ENCODE peak calls at places on chromosomes 13 and 19, in eight cellular contexts. V is pancreas; R is colonic mucosa; W is right atrium auricular region; P is naive thymus-derived CD4-positive, alpha-beta T cell; H is GM12878; L is left ventricle myocardium inferior; Z is BE2C. B is an unnamed sample.

GRCh38 chr13:46571941-46572340 is 19.0 kb downstream of the LRCH1 start:
- DNase-seq in V (no peak), R (no peak), W (no peak), P (no peak), H (no peak), L (no peak), Z (no peak), B (no peak)

GRCh38 chr19:52188822-52189744 is 769 bp upstream of the PPP2R1A start:
- DNase-seq in V (peak; percentile 100), R (peak; percentile 59), W (peak; percentile 84), P (no peak), H (no peak), L (peak; percentile 83), Z (peak; percentile 71), B (no peak)

GRCh38 chr13:105773241-105773640 is 762.2 kb downstream of the EFNB2 start:
- DNase-seq in V (no peak), R (no peak), W (no peak), P (no peak), H (no peak), L (no peak), Z (no peak), B (no peak)

GRCh38 chr19:58579473-58580142 is 6.5 kb upstream of the MZF1 start:
- DNase-seq in V (no peak), R (no peak), W (no peak), P (no peak), H (no peak), L (no peak), Z (no peak), B (no peak)

GRCh38 chr13:80038371-80038770 is 302.6 kb downstream of the SPRY2 start:
- DNase-seq in V (no peak), R (no peak), W (no peak), P (no peak), H (no peak), L (no peak), Z (no peak), B (no peak)

GRCh38 chr19:48933382-48933932 is at the start of gene DHDH:
- DNase-seq in V (peak; percentile 88), R (peak; percentile 91), W (peak; percentile 68), P (peak; percentile 90), H (peak; percentile 26), L (peak; percentile 67), Z (peak; percentile 77), B (peak; percentile 92)

GRCh38 chr19:46371371-46371901 is 24.5 kb downstream of the PPP5C start:
- DNase-seq in V (no peak), R (no peak), W (no peak), P (no peak), H (no peak), L (no peak), Z (no peak), B (no peak)

GRCh38 chr19:15595069-15595468 is 19.9 kb upstream of the CYP4F8 start:
- DNase-seq in V (no peak), R (no peak), W (no peak), P (no peak), H (no peak), L (no peak), Z (no peak), B (no peak)

GRCh38 chr13:101325423-101325822 is 90.9 kb downstream of the NALCN start:
- DNase-seq in V (no peak), R (no peak), W (no peak), P (no peak), H (no peak), L (no peak), Z (no peak), B (no peak)

GRCh38 chr19:51318687-51319675 is 7.5 kb downstream of the IGLON5 start:
- DNase-seq in V (no peak), R (no peak), W (no peak), P (no peak), H (no peak), L (no peak), Z (no peak), B (no peak)

GRCh38 chr13:44380404-44381165 is 7.0 kb downstream of the SERP2 start:
- DNase-seq in V (no peak), R (no peak), W (no peak), P (no peak), H (no peak), L (no peak), Z (no peak), B (no peak)

GRCh38 chr19:12733369-12733896 is 1.1 kb downstream of the TRIR start:
- DNase-seq in V (no peak), R (peak; percentile 28), W (no peak), P (peak; percentile 43), H (no peak), L (no peak), Z (peak; percentile 51), B (peak; percentile 28)

GRCh38 chr19:10142701-10143375 is 23.1 kb upstream of the EIF3G start:
- DNase-seq in V (no peak), R (no peak), W (no peak), P (peak; percentile 77), H (no peak), L (no peak), Z (no peak), B (peak; percentile 75)

GRCh38 chr19:42246869-42247630 is 4.6 kb upstream of the GSK3A start:
- DNase-seq in V (no peak), R (no peak), W (no peak), P (no peak), H (no peak), L (no peak), Z (no peak), B (no peak)

GRCh38 chr13:22703601-22704209 is 477.1 kb upstream of the SGCG start:
- DNase-seq in V (no peak), R (no peak), W (no peak), P (no peak), H (no peak), L (no peak), Z (no peak), B (no peak)

GRCh38 chr19:52398091-52398461 is 427 bp downstream of the ZNF528 start:
- DNase-seq in V (no peak), R (peak; percentile 21), W (no peak), P (no peak), H (no peak), L (no peak), Z (peak; percentile 12), B (no peak)

GRCh38 chr13:50589139-50589538 is 254.4 kb downstream of the DLEU7 start:
- DNase-seq in V (no peak), R (no peak), W (no peak), P (no peak), H (no peak), L (no peak), Z (peak; percentile 23), B (no peak)

GRCh38 chr19:55071913-55072312 is 3.8 kb upstream of the EPS8L1 start:
- DNase-seq in V (no peak), R (no peak), W (no peak), P (no peak), H (no peak), L (no peak), Z (no peak), B (no peak)

GRCh38 chr13:114128624-114129522 is 3.5 kb downstream of the RASA3 start:
- DNase-seq in V (peak; percentile 26), R (peak; percentile 67), W (peak; percentile 91), P (peak; percentile 85), H (peak; percentile 81), L (peak; percentile 79), Z (no peak), B (peak; percentile 84)

GRCh38 chr13:114126789-114127472 is 5.5 kb downstream of the RASA3 start:
- DNase-seq in V (peak; percentile 40), R (no peak), W (no peak), P (no peak), H (no peak), L (no peak), Z (no peak), B (no peak)

GRCh38 chr13:114128348-114128623 is 4.1 kb downstream of the RASA3 start:
- DNase-seq in V (peak; percentile 37), R (no peak), W (no peak), P (no peak), H (no peak), L (no peak), Z (no peak), B (no peak)

GRCh38 chr13:114129649-114130062 is 2.8 kb downstream of the RASA3 start:
- DNase-seq in V (no peak), R (no peak), W (no peak), P (no peak), H (no peak), L (no peak), Z (no peak), B (no peak)

GRCh38 chr13:114127473-114128347 is 4.7 kb downstream of the RASA3 start:
- DNase-seq in V (peak; percentile 27), R (no peak), W (no peak), P (no peak), H (no peak), L (no peak), Z (no peak), B (no peak)
- H3K4me3 ChIP-seq in V (no peak overlapping the region), R (no peak overlapping the region), W (no peak overlapping the region), P (peak overlapping the region; percentile 90), H (no peak overlapping the region), L (peak overlapping the region; percentile 53), Z (no peak overlapping the region), B (peak overlapping the region; percentile 92)

DNA sequence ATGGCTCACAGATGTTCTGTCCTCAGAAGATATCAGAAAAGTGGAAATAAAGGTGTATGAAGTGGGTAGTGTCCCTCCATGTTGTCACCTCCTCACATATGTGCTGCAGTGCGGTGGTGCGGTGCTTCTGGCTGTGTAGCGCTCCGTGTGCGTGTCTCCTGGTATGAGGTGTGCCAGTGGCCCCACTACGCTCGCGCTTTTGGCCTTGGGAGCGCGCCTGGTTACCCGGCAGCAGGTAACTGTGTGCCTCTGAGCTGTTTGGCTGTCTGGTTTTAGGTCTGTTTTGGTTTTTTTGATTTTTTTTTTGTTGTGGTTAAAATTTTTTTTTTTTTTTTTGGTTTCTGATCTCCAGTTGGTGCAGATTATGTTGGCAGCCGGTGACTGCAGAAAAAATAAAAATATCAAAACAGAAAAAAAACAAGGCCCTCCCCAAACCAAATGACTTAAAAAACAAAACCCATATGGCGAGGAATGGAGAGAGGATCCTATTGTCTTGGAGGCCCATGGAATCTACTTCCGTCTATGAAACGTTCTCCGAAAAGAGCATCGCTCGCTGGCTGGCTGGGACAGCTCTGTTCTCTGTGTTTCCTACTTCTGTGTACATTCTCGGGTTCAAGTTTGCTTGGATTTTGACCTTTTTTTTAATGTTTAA is 7.9 kb downstream of the HNRNPL start:
- DNase-seq in V (peak; percentile 55), R (no peak), W (no peak), P (peak; percentile 76), H (no peak), L (no peak), Z (no peak), B (peak; percentile 76)
- H3K4me1 ChIP-seq in V (peaks cover 24% of the 10 kb centered on the region), R (no peaks in the 10 kb centered on the region), W (no peaks in the 10 kb centered on the region), P (peaks cover 38% of the 10 kb centered on the region), H (peaks cover 23% of the 10 kb centered on the region), L (peaks cover 64% of the 10 kb centered on the region), Z (peaks cover 44% of the 10 kb centered on the region), B (peaks cover 76% of the 10 kb centered on the region)

GRCh38 chr13:110559429-110559943 is 2.0 kb downstream of the RAB20 start:
- DNase-seq in V (peak; percentile 87), R (peak; percentile 76), W (no peak), P (no peak), H (no peak), L (peak; percentile 57), Z (no peak), B (no peak)
- H3K4me3 ChIP-seq in V (peak overlapping the region; percentile 86), R (peak overlapping the region; percentile 84), W (peak overlapping the region; percentile 17), P (no peak overlapping the region), H (peak overlapping the region; percentile 91), L (peak overlapping the region; percentile 92), Z (no peak overlapping the region), B (no peak overlapping the region)

DNA sequence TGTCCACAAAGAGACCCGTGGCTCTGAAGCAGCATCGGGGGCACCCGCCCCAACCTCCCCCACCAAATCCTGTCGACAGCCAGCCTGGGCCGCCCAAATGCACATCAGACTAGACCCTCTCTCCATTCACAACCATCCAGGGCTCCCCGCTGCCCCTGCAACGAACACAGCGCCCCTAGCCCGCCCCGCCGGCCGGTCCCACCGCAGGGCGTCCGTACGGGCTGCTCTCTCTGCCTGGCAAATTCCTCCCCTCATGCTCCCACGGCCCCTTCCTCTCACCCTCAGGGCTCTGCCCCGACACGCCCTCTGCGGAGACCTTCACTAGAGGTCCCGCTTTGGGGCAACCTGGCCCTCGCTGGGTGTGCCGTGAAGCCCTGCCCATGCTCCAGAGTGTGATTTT is 7.1 kb downstream of the TCF3 start:
- DNase-seq in V (peak; percentile 60), R (no peak), W (no peak), P (no peak), H (no peak), L (no peak), Z (peak; percentile 9), B (no peak)
- H3K4me1 ChIP-seq in V (no peaks in the 10 kb centered on the region), R (peaks cover 1% of the 10 kb centered on the region), W (no peaks in the 10 kb centered on the region), P (no peaks in the 10 kb centered on the region), H (peaks cover 25% of the 10 kb centered on the region), L (peaks cover 7% of the 10 kb centered on the region), Z (no peaks in the 10 kb centered on the region), B (peaks cover 7% of the 10 kb centered on the region)

B was measured in CD4-positive, alpha-beta memory T cell.